ENCODE peak calls at places on chromosomes 11 and 22, in ten cellular contexts. D is tibial artery, Y is psoas muscle, U is left ventricle myocardium inferior, R is RWPE2, F is ovary, K is A549, B is keratinocyte, Z is HepG2, H is PC-9. M is an unnamed sample.
A peak's percentile ranks its signal among the peaks of the same experiment; 100 is the strongest.

GRCh38 chr22:40345801-40346177 is 511 bp upstream of the ADSL start:
- DNase-seq in D (no peak), Y (no peak), U (no peak), R (no peak), F (no peak), K (no peak), B (no peak), Z (peak; percentile 10), H (no peak), M (peak; percentile 14)

GRCh38 chr11:6655790-6656580 is at the start of gene DCHS1:
- DNase-seq in D (no peak), Y (peak; percentile 52), U (no peak), R (no peak), F (peak; percentile 58), K (no peak), B (no peak), Z (no peak), H (no peak), M (peak; percentile 54)

GRCh38 chr22:27474711-27475547 is 326.6 kb downstream of the MN1 start:
- DNase-seq in D (no peak), Y (no peak), U (no peak), R (peak; percentile 99), F (peak; percentile 50), K (peak; percentile 65), B (peak; percentile 100), Z (no peak), H (peak; percentile 100), M (no peak)

GRCh38 chr11:75480185-75480889 is 45.4 kb downstream of the GDPD5 start:
- DNase-seq in D (no peak), Y (no peak), U (no peak), R (no peak), F (no peak), K (no peak), B (no peak), Z (no peak), H (no peak), M (no peak)

GRCh38 chr11:26283852-26284421 is 48.0 kb upstream of the ANO3 start:
- DNase-seq in D (no peak), Y (no peak), U (no peak), R (no peak), F (no peak), K (no peak), B (no peak), Z (no peak), H (no peak), M (no peak)

GRCh38 chr22:44668190-44668885 is 33.7 kb upstream of the PRR5 start:
- DNase-seq in D (no peak), Y (peak; percentile 50), U (no peak), R (no peak), F (peak; percentile 64), K (no peak), B (no peak), Z (no peak), H (no peak), M (no peak)

GRCh38 chr11:114928260-114928870 is 250.0 kb downstream of the NXPE2 start:
- DNase-seq in D (no peak), Y (no peak), U (no peak), R (no peak), F (no peak), K (no peak), B (no peak), Z (no peak), H (no peak), M (no peak)

GRCh38 chr22:41731609-41732008 is 32.3 kb downstream of the MEI1 start:
- DNase-seq in D (no peak), Y (no peak), U (no peak), R (no peak), F (no peak), K (no peak), B (no peak), Z (no peak), H (no peak), M (no peak)

GRCh38 chr22:42905702-42906183 is 48.7 kb upstream of the ARFGAP3 start:
- DNase-seq in D (peak; percentile 37), Y (peak; percentile 46), U (peak; percentile 74), R (no peak), F (peak; percentile 53), K (no peak), B (no peak), Z (no peak), H (no peak), M (peak; percentile 69)

GRCh38 chr22:42901790-42902508 is 44.9 kb upstream of the ARFGAP3 start:
- DNase-seq in D (no peak), Y (peak; percentile 50), U (peak; percentile 74), R (no peak), F (no peak), K (no peak), B (no peak), Z (no peak), H (no peak), M (peak; percentile 74)

GRCh38 chr22:42905217-42905616 is 48.1 kb upstream of the ARFGAP3 start:
- DNase-seq in D (no peak), Y (no peak), U (peak; percentile 67), R (no peak), F (no peak), K (no peak), B (no peak), Z (no peak), H (no peak), M (peak; percentile 56)

GRCh38 chr22:42904049-42904448 is 47.0 kb upstream of the ARFGAP3 start:
- DNase-seq in D (no peak), Y (no peak), U (no peak), R (no peak), F (no peak), K (no peak), B (no peak), Z (no peak), H (no peak), M (no peak)

GRCh38 chr22:42902875-42903510 is 45.9 kb upstream of the ARFGAP3 start:
- DNase-seq in D (no peak), Y (no peak), U (no peak), R (no peak), F (peak; percentile 64), K (no peak), B (no peak), Z (no peak), H (no peak), M (no peak)
- TF ChIP-seq CTCF in D (no peak), Y (no peak), U (peak; percentile 12), R (no peak), F (no peak), K (no peak), B (no peak), Z (peak; percentile 48), H (no peak), M (peak; percentile 42)

GRCh38 chr22:50191041-50191740 is 5.5 kb downstream of the TRABD start:
- DNase-seq in D (no peak), Y (peak; percentile 41), U (no peak), R (no peak), F (peak; percentile 56), K (no peak), B (no peak), Z (no peak), H (no peak), M (no peak)

GRCh38 chr22:50189849-50190181 is 4.1 kb downstream of the TRABD start:
- DNase-seq in D (no peak), Y (no peak), U (no peak), R (no peak), F (peak; percentile 49), K (no peak), B (no peak), Z (no peak), H (no peak), M (peak; percentile 21)

GRCh38 chr22:50190182-50190951 is 4.7 kb downstream of the TRABD start:
- DNase-seq in D (peak; percentile 56), Y (peak; percentile 80), U (peak; percentile 84), R (peak; percentile 88), F (peak; percentile 79), K (peak; percentile 68), B (peak; percentile 30), Z (no peak), H (peak; percentile 81), M (peak; percentile 85)

GRCh38 chr22:50188356-50188755 is 2.6 kb downstream of the TRABD start:
- DNase-seq in D (no peak), Y (no peak), U (no peak), R (no peak), F (peak; percentile 38), K (no peak), B (no peak), Z (no peak), H (no peak), M (no peak)

DNA sequence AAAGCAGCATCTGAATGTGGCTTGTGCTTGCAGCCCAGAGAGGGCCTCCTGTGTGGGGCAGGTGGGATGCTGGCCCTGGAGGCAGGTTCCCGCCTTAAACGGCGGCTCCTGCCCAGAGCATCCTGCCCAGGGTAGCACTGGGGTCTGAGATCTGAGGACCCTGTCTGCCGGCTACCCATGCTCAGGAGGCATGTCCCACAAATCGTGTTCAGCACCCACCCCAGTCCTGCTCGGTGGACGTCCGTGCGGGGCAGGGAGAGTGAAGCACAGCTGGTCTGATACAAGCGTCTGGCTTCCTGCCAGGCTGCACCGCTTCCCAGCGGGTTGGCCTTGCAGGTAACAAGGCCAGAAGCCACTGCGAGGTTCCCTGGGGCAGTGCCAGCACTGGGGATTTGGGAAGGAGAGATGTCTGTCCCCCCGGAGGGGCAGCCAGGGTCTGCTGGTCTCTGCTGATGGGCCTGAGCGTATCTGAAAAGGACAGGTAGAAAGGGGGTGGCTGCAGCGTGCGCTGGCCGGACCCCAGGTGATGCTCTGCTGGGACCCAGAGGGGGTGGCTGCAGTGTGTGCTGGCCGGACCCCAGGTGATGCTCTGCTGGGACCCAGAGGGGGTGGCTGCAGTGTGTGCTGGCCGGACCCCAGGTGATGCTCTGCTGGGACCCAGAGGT is 3.6 kb downstream of the TRABD start:
- DNase-seq in D (no peak), Y (peak; percentile 44), U (no peak), R (no peak), F (peak; percentile 71), K (no peak), B (no peak), Z (no peak), H (no peak), M (no peak)
- H3K4me1 ChIP-seq in D (peaks cover 33% of the 10 kb centered on the region), Y (peaks cover 21% of the 10 kb centered on the region), U (peaks cover 62% of the 10 kb centered on the region), R (peaks cover 26% of the 10 kb centered on the region), F (peaks cover 13% of the 10 kb centered on the region), K (peaks cover 27% of the 10 kb centered on the region), B (peaks cover 34% of the 10 kb centered on the region), Z (peaks cover 21% of the 10 kb centered on the region), H (peaks cover 40% of the 10 kb centered on the region), M (peaks cover 43% of the 10 kb centered on the region)

GRCh38 chr22:49297871-49298721 is 529.6 kb downstream of the BRD1 start:
- DNase-seq in D (peak; percentile 11), Y (no peak), U (no peak), R (no peak), F (no peak), K (no peak), B (no peak), Z (no peak), H (no peak), M (no peak)

GRCh38 chr22:49298834-49299750 is 528.6 kb downstream of the BRD1 start:
- DNase-seq in D (peak; percentile 11), Y (no peak), U (no peak), R (no peak), F (no peak), K (no peak), B (no peak), Z (no peak), H (no peak), M (peak; percentile 1)

GRCh38 chr22:49296561-49296960 is 531.1 kb downstream of the BRD1 start:
- DNase-seq in D (peak; percentile 8), Y (no peak), U (no peak), R (no peak), F (no peak), K (no peak), B (no peak), Z (no peak), H (no peak), M (no peak)

GRCh38 chr22:49295851-49296560 is 531.7 kb downstream of the BRD1 start:
- DNase-seq in D (peak; percentile 13), Y (no peak), U (no peak), R (no peak), F (no peak), K (no peak), B (no peak), Z (no peak), H (no peak), M (no peak)

DNA sequence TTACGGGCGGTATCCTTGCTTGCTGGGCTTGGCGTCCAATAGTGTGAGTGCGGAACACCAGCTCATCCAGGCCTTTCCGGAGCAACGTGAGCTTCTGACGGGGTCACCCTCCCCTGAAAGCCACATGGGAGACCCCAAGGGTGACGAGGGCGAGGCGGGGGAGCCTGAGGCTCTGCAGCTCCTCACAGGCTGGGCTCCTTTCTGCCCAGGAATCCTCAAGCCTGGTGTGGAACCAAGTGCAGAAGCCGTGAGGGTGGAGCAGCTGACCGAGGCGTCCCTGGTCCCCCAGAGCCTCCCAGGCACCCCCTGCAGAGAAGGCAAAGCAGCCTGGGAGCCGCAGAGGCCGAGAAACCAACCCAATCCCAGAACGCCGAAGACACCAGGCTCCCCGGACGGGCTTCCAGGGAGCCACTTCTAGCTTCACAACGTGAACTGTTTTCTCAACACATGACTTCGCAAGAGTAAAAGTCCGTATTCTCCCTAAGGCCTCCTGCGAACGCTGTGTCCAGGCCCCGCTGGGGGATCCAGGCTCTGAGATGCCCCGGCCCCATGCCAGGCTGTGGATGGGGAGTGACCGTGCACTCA is 530.3 kb downstream of the BRD1 start:
- DNase-seq in D (peak; percentile 9), Y (no peak), U (no peak), R (no peak), F (no peak), K (no peak), B (no peak), Z (no peak), H (no peak), M (no peak)
- H3K9me3 ChIP-seq in D (no peaks in the 10 kb centered on the region), Y (no peaks in the 10 kb centered on the region), U (peaks cover 29% of the 10 kb centered on the region), R (peaks cover 4% of the 10 kb centered on the region), F (no peaks in the 10 kb centered on the region), K (no peaks in the 10 kb centered on the region), B (peaks cover 6% of the 10 kb centered on the region), Z (no peaks in the 10 kb centered on the region), H (no peaks in the 10 kb centered on the region), M (peaks cover 24% of the 10 kb centered on the region)

DNA sequence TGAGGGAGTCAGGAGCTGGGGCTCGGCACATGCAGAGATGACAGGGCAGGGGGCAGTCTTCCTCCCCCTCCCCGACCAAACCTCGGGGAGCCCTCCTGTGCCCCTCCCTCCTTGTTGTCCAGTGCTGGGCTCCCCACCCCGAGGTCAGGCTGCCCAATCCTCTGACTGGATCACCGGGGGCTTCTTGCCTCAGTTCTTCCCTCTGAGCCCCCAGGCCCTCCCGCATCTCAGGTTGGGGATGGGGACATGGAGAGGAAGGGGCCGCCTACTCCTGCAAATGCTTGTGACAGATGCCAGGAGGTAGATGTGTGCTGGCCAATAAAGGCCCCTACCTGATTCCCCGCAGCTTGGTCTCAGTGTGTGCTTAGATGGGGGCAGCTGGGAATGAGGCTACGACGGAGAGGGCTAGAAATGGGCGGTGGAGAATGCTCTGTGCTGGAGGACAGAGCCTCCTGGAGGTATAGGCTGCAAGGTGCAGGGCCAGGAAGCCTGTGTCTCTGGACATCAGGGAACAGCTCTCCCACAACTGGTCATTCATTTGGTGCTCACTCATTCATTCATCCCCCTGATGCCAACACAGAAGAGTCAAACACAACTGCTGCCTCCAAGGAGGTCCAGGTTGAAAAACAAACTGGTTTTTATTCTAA is 8.4 kb downstream of the RHBDD3 start:
- DNase-seq in D (no peak), Y (no peak), U (no peak), R (no peak), F (no peak), K (peak; percentile 34), B (no peak), Z (no peak), H (no peak), M (no peak)
- TF ChIP-seq CTCF in D (no peak), Y (no peak), U (no peak), R (no peak), F (no peak), K (no peak), B (no peak), Z (peak; percentile 12), H (peak; percentile 27), M (no peak)